ENCODE peak calls at places on chromosome 17, in seven cellular contexts. S is psoas muscle; N is hepatocyte; A is GM10248; I is CD4-positive, alpha-beta T cell; H is omental fat pad; R is PC-9. J is an unnamed sample.

GRCh38 chr17:61478026-61478789 is 26.0 kb downstream of the TBX4 start:
- DNase-seq in S (no peak), N (no peak), A (no peak), I (no peak), H (no peak), R (no peak), J (no peak)

GRCh38 chr17:40014375-40014980 is 762 bp upstream of the CSF3 start:
- DNase-seq in S (peak), N (no peak), A (no peak), I (no peak), H (no peak), R (no peak), J (no peak)

GRCh38 chr17:30433514-30433913 is 43.7 kb upstream of the GOSR1 start:
- DNase-seq in S (no peak), N (peak), A (no peak), I (no peak), H (no peak), R (peak), J (no peak)

GRCh38 chr17:33955461-33955860 is 299.6 kb upstream of the CCL2 start:
- DNase-seq in S (no peak), N (no peak), A (no peak), I (no peak), H (no peak), R (no peak), J (no peak)

GRCh38 chr17:337866-338265 is 14.7 kb downstream of the RPH3AL start:
- DNase-seq in S (no peak), N (no peak), A (no peak), I (no peak), H (no peak), R (no peak), J (no peak)

GRCh38 chr17:58331815-58332719 is 3.5 kb upstream of the TSPOAP1 start:
- DNase-seq in S (peak), N (no peak), A (peak), I (peak), H (no peak), R (no peak), J (no peak)

GRCh38 chr17:64306850-64307463 is 43.9 kb upstream of the TEX2 start:
- DNase-seq in S (peak), N (peak), A (peak), I (peak), H (peak), R (peak), J (peak)

GRCh38 chr17:1455291-1455747 is 713 bp downstream of the CRK start:
- DNase-seq in S (peak), N (peak), A (peak), I (peak), H (no peak), R (peak), J (peak)

GRCh38 chr17:82138511-82138992 is 40.5 kb upstream of the FASN start:
- DNase-seq in S (no peak), N (no peak), A (no peak), I (no peak), H (no peak), R (no peak), J (no peak)

GRCh38 chr17:82603981-82604448 is 44.2 kb downstream of the WDR45B start:
- DNase-seq in S (no peak), N (peak), A (no peak), I (no peak), H (no peak), R (no peak), J (no peak)

GRCh38 chr17:56045907-56046306 is 107.4 kb upstream of the ANKFN1 start:
- DNase-seq in S (no peak), N (no peak), A (no peak), I (no peak), H (no peak), R (no peak), J (no peak)

GRCh38 chr17:31313982-31314787 is at the start of gene EVI2B:
- DNase-seq in S (no peak), N (no peak), A (peak), I (no peak), H (no peak), R (peak), J (no peak)

GRCh38 chr17:13158511-13159240 is 140.8 kb upstream of the ELAC2 start:
- DNase-seq in S (no peak), N (no peak), A (no peak), I (no peak), H (no peak), R (no peak), J (no peak)

GRCh38 chr17:3556905-3557767 is 476 bp downstream of the TRPV3 start:
- DNase-seq in S (no peak), N (peak), A (peak), I (no peak), H (no peak), R (no peak), J (no peak)

GRCh38 chr17:82424863-82425159 is 6.4 kb upstream of the OGFOD3 start:
- DNase-seq in S (no peak), N (no peak), A (no peak), I (no peak), H (no peak), R (no peak), J (no peak)

GRCh38 chr17:63082273-63082861 is 116.3 kb downstream of the TANC2 start:
- DNase-seq in S (no peak), N (peak), A (no peak), I (no peak), H (no peak), R (no peak), J (no peak)

GRCh38 chr17:29699283-29699682 is 76.6 kb upstream of the CORO6 start:
- DNase-seq in S (no peak), N (peak), A (no peak), I (no peak), H (no peak), R (no peak), J (no peak)

GRCh38 chr17:2710804-2711607 is 558 bp downstream of the CLUH start:
- DNase-seq in S (peak), N (peak), A (no peak), I (no peak), H (no peak), R (peak), J (no peak)

GRCh38 chr17:63550816-63551639 is 751 bp downstream of the DCAF7 start:
- DNase-seq in S (no peak), N (peak), A (no peak), I (no peak), H (no peak), R (no peak), J (no peak)

GRCh38 chr17:64420143-64420670 is 28.7 kb upstream of the MILR1 start:
- DNase-seq in S (no peak), N (peak), A (peak), I (peak), H (no peak), R (peak), J (no peak)

GRCh38 chr17:21019976-21020575 is 22.7 kb downstream of the USP22 start:
- DNase-seq in S (peak), N (no peak), A (no peak), I (peak), H (no peak), R (no peak), J (no peak)

GRCh38 chr17:47099451-47099986 is 89.6 kb downstream of the CDC27 start:
- DNase-seq in S (no peak), N (no peak), A (no peak), I (no peak), H (no peak), R (no peak), J (no peak)

GRCh38 chr17:69761011-69761410 is 314.0 kb upstream of the KCNJ16 start:
- DNase-seq in S (no peak), N (no peak), A (no peak), I (no peak), H (no peak), R (no peak), J (no peak)

GRCh38 chr17:68398731-68399637 is 58.3 kb downstream of the WIPI1 start:
- DNase-seq in S (peak), N (peak), A (peak), I (no peak), H (no peak), R (peak), J (peak)

GRCh38 chr17:7440823-7441174 is 1.5 kb downstream of the FGF11 start:
- DNase-seq in S (peak), N (peak), A (peak), I (no peak), H (no peak), R (no peak), J (no peak)

GRCh38 chr17:76914937-76915336 is 46.7 kb downstream of the MGAT5B start:
- DNase-seq in S (no peak), N (peak), A (no peak), I (no peak), H (no peak), R (no peak), J (no peak)

GRCh38 chr17:79915850-79916430 is 76.7 kb upstream of the CBX4 start:
- DNase-seq in S (peak), N (peak), A (no peak), I (no peak), H (no peak), R (peak), J (peak)
- TF ChIP-seq CTCF in S (peak), N (peak), A (peak), I (peak), H (no peak), R (peak), J (peak)

GRCh38 chr17:18974407-18975149 is 22.6 kb downstream of the SLC5A10 start:
- DNase-seq in S (no peak), N (no peak), A (no peak), I (no peak), H (no peak), R (no peak), J (no peak)

GRCh38 chr17:18967806-18968744 is 16.1 kb downstream of the SLC5A10 start:
- DNase-seq in S (no peak), N (peak), A (no peak), I (no peak), H (no peak), R (peak), J (no peak)

GRCh38 chr17:18971801-18972200 is 19.8 kb downstream of the SLC5A10 start:
- DNase-seq in S (no peak), N (no peak), A (no peak), I (no peak), H (no peak), R (no peak), J (no peak)

GRCh38 chr17:18968945-18969887 is 17.3 kb downstream of the SLC5A10 start:
- DNase-seq in S (no peak), N (peak), A (no peak), I (no peak), H (no peak), R (peak), J (no peak)

GRCh38 chr17:18970582-18971480 is 18.9 kb downstream of the SLC5A10 start:
- DNase-seq in S (no peak), N (no peak), A (no peak), I (no peak), H (no peak), R (no peak), J (no peak)
- TF ChIP-seq CTCF in S (no peak), N (peak), A (no peak), I (no peak), H (no peak), R (peak), J (no peak)

GRCh38 chr17:11144358-11145233 is 96.4 kb upstream of the SHISA6 start:
- DNase-seq in S (no peak), N (peak), A (no peak), I (no peak), H (no peak), R (peak), J (peak)
- TF ChIP-seq CTCF in S (peak), N (peak), A (peak), I (no peak), H (no peak), R (peak), J (peak)

GRCh38 chr17:71302721-71303549 is 817.9 kb upstream of the SOX9 start:
- DNase-seq in S (no peak), N (no peak), A (no peak), I (no peak), H (no peak), R (no peak), J (no peak)

GRCh38 chr17:71301063-71301462 is 819.8 kb upstream of the SOX9 start:
- DNase-seq in S (no peak), N (no peak), A (no peak), I (no peak), H (no peak), R (no peak), J (no peak)

DNA sequence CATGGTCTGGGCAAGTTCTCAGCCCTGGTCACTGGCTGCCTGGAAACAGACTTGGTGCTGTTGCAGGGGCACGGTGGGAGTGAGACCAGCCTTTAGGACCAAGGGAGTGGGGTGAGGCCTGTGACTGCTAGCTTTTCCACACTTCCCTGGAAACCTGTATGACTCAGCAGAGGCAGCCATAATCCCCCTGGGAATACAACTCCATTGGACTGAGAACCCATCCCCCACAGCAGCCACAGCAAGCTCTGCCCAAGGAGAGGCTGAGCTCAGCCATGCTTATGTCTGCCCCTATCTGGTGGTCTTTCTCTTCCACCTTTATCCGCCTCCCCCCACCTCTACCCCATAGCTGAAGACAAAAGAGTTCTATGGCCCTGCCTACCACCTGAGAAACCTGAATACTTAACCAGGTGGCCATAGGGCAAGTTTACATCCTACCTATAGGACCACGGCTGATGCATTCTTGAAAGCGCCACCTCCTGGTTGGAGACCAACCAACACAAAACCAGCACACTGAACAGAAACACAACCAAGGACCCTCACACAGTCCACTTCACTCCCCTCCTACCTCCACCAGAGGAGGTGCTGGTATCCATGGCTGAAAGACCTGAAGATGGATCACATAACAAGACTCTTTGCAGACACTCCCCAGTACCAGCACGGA is 816.2 kb upstream of the SOX9 start:
- DNase-seq in S (no peak), N (no peak), A (no peak), I (no peak), H (no peak), R (no peak), J (no peak)
- TF ChIP-seq CTCF in S (no peak), N (no peak), A (no peak), I (no peak), H (no peak), R (no peak), J (no peak)

DNA sequence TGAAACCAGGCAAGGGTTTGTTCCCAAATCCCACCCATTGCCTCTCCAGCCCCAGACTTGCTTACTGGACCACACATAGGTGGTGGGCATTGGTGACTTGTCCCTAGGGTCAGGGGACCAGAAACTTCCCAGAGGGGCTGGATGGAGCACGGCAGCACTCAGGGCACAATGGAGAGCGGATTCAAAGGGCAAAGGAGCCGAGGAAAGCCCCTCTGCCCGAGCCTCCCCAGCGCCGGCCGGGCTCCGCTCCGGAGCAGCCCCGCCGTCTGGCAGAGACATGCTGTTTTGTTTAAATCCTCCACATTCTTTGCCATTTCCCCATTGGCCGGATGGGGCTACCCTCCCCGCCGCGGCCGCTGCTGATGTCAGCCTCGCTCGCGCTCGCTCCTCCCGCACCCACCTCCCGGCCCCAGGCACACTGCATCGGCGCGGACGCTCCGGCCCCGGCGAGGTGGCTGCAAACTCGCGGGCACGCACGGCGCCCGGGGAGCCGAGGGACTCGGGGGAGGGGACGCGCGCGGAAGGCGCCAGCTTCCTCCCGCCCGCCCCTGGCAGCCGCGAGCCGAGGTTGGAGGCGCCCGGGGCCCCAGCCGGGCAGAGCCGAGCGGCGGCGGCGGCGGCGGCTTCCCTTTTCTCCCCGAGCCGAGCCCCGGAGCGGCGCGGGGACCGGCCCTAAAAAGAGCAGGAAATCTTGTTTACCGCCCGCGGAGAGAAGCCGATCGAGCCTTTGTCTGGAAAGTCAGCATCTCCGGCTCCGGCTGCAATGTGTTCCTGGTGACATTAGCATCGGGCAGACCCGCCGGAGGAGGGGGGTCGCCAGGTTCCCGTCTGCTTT is at the start of gene PITPNC1:
- DNase-seq in S (peak), N (peak), A (peak), I (peak), H (peak), R (peak), J (peak)
- TF ChIP-seq CTCF in S (no peak), N (no peak), A (no peak), I (no peak), H (no peak), R (no peak), J (no peak)

DNA sequence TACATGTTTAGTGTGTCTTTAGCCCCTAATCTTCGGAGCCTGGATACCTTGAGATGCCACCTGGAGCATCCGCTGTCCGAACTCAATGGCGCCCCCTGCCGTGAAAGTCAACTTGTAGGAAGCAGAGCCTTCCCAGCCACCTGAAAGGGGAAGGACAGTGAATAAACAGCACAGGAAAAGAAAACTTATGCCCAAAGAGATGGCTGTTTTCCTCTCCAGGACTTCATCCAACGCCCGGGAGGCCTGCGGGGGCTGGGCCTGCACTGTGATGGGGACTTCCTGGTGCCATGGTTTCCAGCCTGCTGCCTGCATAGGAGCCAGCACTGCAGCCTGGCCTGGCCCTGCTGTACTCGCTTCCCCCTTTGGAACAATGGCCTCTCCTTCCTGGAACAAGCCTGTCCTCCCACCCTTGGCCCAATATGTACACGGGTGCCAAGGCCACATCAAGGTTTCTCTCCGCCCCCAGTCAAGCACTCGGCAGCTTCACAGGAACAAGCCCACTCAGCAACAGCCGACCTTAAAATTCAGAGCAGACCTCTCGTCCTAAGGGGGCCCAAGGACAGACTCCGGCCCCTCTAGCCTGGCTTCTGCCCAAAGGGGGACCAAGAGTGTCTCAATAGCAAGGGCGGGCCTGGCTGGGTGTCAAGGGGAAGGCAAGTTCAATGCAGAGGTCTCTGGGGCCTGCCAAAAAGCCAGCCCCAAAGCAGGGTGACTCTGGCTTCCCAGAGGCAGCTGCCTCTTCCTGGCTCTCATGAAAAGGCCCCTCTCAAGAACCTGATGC is 4.5 kb upstream of the UNC13D start:
- DNase-seq in S (peak), N (peak), A (peak), I (peak), H (peak), R (peak), J (peak)
- TF ChIP-seq CTCF in S (peak), N (peak), A (peak), I (peak), H (no peak), R (peak), J (peak)

DNA sequence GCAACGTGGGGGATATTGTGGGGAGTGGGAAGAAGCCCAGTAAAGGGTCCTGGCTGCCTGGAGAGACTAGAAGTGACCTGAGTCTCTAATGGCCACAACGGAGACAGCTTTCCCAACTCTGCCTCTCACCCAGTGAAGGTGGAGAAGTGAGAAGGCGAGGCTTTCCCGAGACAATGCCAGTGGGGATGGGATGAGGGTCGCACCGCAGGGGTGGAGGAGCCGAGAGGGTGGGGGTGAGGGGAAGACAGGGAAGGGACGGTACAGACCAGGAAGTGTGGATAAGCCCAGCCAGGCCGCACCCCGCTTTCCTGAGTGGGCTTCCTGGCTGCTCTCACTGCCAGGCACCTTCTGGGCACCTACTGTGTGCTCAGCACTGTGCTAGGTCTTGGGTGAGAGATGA is 7.5 kb upstream of the SPPL2C start:
- DNase-seq in S (no peak), N (no peak), A (no peak), I (no peak), H (no peak), R (no peak), J (no peak)
- TF ChIP-seq CTCF in S (no peak), N (no peak), A (no peak), I (no peak), H (no peak), R (no peak), J (no peak)